ENCODE peak calls at places on chromosomes 2 and 18, in five cellular contexts. V, W, E, I and D are unnamed samples.
A peak's percentile ranks its signal among the peaks of the same experiment; 100 is the strongest.

GRCh38 chr2:82636411-82637020 is 1822.6 kb downstream of the SUCLG1 start:
- DNase-seq in I (no peak), W (no peak), V (no peak), E (no peak), D (no peak)

GRCh38 chr2:51018145-51018544 is 13.8 kb downstream of the NRXN1 start:
- DNase-seq in I (no peak), W (no peak), V (no peak), E (no peak), D (no peak)

GRCh38 chr2:210477496-210477895 is 937 bp upstream of the LANCL1 start:
- DNase-seq in V (peak; percentile 34), I (no peak), W (no peak), E (peak; percentile 56), D (no peak)

GRCh38 chr18:7608174-7608550 is 41.0 kb downstream of the PTPRM start:
- DNase-seq in V (no peak), W (no peak), I (no peak), E (no peak), D (no peak)

GRCh38 chr2:32715391-32715841 is 87.6 kb downstream of the TTC27 start:
- DNase-seq in E (no peak), I (no peak), V (no peak), W (no peak), D (no peak)

GRCh38 chr2:151367571-151367970 is 10.2 kb downstream of the TNFAIP6 start:
- DNase-seq in W (no peak), I (no peak), E (no peak), V (no peak), D (no peak)

GRCh38 chr2:105749583-105750399 is 5.1 kb downstream of the NCK2 start:
- DNase-seq in W (no peak), E (no peak), V (no peak), I (peak; percentile 53), D (no peak)

GRCh38 chr2:77746780-77747179 is 224.6 kb upstream of the LRRTM4 start:
- DNase-seq in I (no peak), W (no peak), V (no peak), E (no peak), D (no peak)

GRCh38 chr2:170651603-170652002 is 63.5 kb upstream of the SP5 start:
- DNase-seq in V (no peak), W (no peak), E (no peak), I (peak; percentile 35), D (no peak)

GRCh38 chr2:143528021-143528420 is 398.8 kb downstream of the ARHGAP15 start:
- DNase-seq in I (no peak), W (no peak), E (no peak), V (no peak), D (no peak)

GRCh38 chr2:60234274-60234976 is 319.0 kb downstream of the BCL11A start:
- DNase-seq in W (no peak), E (no peak), I (no peak), V (no peak), D (no peak)

GRCh38 chr2:49240608-49241007 is 86.3 kb upstream of the FSHR start:
- DNase-seq in E (no peak), I (no peak), V (no peak), W (no peak), D (no peak)

DNA sequence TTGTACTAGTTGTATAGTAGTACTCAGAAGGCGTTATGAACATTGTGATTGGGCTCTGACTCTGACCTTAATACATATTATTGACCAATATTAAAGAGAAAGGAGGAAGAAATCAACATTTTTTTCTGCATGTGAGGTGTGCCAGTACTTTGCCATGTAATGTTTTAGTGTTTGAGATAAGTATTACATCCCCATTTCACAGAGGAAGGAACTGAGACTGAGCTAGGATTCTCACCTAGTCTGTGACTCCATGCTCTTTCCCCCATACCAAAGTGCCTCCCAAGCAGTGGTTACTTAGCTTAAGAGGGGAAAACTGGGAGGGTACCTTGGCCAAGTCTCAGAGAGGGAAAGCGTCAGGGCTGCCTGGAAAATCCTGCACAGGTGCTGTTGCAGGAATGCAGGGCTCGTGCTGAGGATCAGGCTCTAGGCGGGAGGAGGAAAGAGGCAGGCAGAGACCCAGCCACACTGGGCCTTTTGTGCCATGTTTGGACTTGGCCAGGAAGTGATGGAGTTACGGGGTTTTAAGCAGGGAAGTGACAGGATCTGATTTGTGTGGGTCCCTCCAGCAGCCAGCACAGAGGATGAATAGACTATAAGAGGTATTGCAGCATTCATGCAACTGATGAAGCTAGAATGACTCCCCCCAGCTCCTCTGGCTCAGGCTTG is 1.7 kb downstream of the PNKD start:
- DNase-seq in V (no peak), W (no peak), E (no peak), I (no peak), D (no peak)
- H3K9me3 ChIP-seq in V (no peaks in the 10 kb centered on the region), W (no peaks in the 10 kb centered on the region), E (no peaks in the 10 kb centered on the region), I (no peaks in the 10 kb centered on the region), D (no peaks in the 10 kb centered on the region)

GRCh38 chr2:16394072-16394985 is 271.3 kb downstream of the CYRIA start:
- DNase-seq in V (no peak), W (no peak), I (no peak), E (no peak), D (no peak)

GRCh38 chr2:16392647-16393482 is 272.8 kb downstream of the CYRIA start:
- DNase-seq in W (no peak), I (no peak), E (no peak), V (no peak), D (no peak)

GRCh38 chr2:16394986-16395550 is 270.6 kb downstream of the CYRIA start:
- DNase-seq in V (no peak), W (no peak), I (no peak), E (no peak), D (no peak)

GRCh38 chr2:16391986-16392385 is 273.6 kb downstream of the CYRIA start:
- DNase-seq in E (no peak), I (no peak), V (no peak), W (no peak), D (no peak)

DNA sequence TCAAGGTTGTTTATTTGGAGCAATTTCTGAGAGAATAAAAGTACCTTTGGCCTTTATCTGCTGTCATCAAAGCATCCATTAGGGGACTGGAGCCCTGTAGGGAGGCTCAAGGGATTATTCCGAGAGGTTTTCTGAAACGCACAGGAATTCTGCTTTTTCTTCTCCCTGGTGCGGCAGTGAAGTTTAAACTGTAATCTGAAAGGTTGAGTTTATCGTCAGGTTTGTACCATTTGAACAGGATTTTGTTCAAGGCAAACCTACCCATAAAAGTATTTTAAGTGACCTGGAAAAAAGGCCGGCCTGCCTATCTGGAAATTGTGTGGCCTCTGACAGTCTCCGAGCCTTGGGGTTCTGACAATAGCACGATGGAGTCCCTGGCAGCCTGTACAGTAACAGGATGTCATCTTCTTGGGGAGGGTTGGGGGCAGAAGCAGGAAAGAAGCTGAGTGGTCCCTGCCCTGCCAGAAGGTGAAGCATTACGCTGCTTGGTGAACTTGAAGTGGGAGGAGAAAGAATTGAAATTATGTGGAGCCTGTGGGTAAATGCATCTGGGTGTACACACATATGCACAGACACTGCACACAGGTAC is 272.1 kb downstream of the CYRIA start:
- DNase-seq in E (no peak), I (no peak), W (no peak), V (no peak), D (no peak)
- H3K9me3 ChIP-seq in E (no peaks in the 10 kb centered on the region), I (no peaks in the 10 kb centered on the region), W (no peaks in the 10 kb centered on the region), V (no peaks in the 10 kb centered on the region), D (peaks cover 2% of the 10 kb centered on the region)

DNA sequence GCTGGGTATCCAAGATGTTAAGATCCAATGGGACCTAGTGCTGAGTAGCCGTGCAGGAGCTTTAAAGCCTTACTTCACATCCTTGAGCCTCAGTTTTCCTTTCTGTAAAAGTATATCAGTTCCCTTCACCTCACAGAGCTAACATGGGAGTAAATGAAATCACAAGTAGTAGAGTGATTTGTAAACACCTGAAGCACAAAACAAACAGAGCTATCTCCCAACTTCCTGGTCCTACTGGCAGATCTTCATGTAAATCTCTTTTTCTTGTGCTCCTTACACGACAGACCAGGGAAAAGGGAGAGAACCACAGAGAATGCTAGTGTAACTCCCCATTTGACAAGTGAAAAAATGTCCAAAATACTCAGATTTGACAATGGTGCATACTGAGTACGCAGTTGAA is 17.3 kb downstream of the CCDC93 start:
- DNase-seq in V (no peak), W (no peak), I (no peak), E (no peak), D (no peak)
- H3K9me3 ChIP-seq in V (no peaks in the 10 kb centered on the region), W (no peaks in the 10 kb centered on the region), I (no peaks in the 10 kb centered on the region), E (no peaks in the 10 kb centered on the region), D (no peaks in the 10 kb centered on the region)

GRCh38 chr18:35248429-35248828 is 7.6 kb downstream of the ZNF397 start:
- DNase-seq in W (no peak), I (no peak), E (no peak), V (no peak), D (no peak)
- H3K9me3 ChIP-seq in W (no peaks in the 10 kb centered on the region), I (peaks cover 7% of the 10 kb centered on the region), E (no peaks in the 10 kb centered on the region), V (peaks cover 22% of the 10 kb centered on the region), D (peaks cover 4% of the 10 kb centered on the region)

GRCh38 chr18:78642561-78643398 is 336.8 kb upstream of the SALL3 start:
- DNase-seq in W (no peak), I (peak; percentile 17), V (no peak), E (no peak), D (no peak)

GRCh38 chr18:78645216-78645615 is 334.4 kb upstream of the SALL3 start:
- DNase-seq in V (no peak), E (no peak), W (no peak), I (no peak), D (no peak)

GRCh38 chr18:78647018-78647417 is 332.6 kb upstream of the SALL3 start:
- DNase-seq in E (no peak), I (no peak), V (no peak), W (no peak), D (no peak)

GRCh38 chr18:78641689-78642231 is 337.9 kb upstream of the SALL3 start:
- DNase-seq in E (no peak), V (no peak), W (no peak), I (no peak), D (no peak)

GRCh38 chr18:78643981-78644380 is 335.6 kb upstream of the SALL3 start:
- DNase-seq in W (no peak), E (no peak), I (no peak), V (no peak), D (no peak)
- H3K9me3 ChIP-seq in W (no peaks in the 10 kb centered on the region), E (no peaks in the 10 kb centered on the region), I (no peaks in the 10 kb centered on the region), V (no peaks in the 10 kb centered on the region), D (no peaks in the 10 kb centered on the region)